ENCODE peak calls at places on chromosomes 11 and 22, in five cellular contexts. U, H, Z, F and A are unnamed samples.

GRCh38 chr11:126723665-126724045 is 276.9 kb downstream of the KIRREL3 start:
- DNase-seq in U (no peak), H (no peak), Z (no peak), F (no peak), A (no peak)

GRCh38 chr22:44625981-44626687 is 75.9 kb upstream of the PRR5 start:
- DNase-seq in U (peak), H (peak), Z (peak), F (peak), A (peak)

GRCh38 chr11:39374963-39375698 is 2084.3 kb downstream of the LRRC4C start:
- DNase-seq in U (no peak), H (peak), Z (peak), F (no peak), A (peak)

GRCh38 chr11:131643171-131643570 is 272.8 kb downstream of the NTM start:
- DNase-seq in U (no peak), H (no peak), Z (no peak), F (no peak), A (no peak)

GRCh38 chr11:94513091-94513490 is 830 bp downstream of the C11orf97 start:
- DNase-seq in U (no peak), H (peak), Z (no peak), F (no peak), A (peak)

GRCh38 chr22:50506611-50507420 is 686 bp downstream of the LMF2 start:
- DNase-seq in U (no peak), H (peak), Z (no peak), F (no peak), A (no peak)

GRCh38 chr11:19525714-19526113 is 186.9 kb upstream of the NAV2 start:
- DNase-seq in U (no peak), H (no peak), Z (no peak), F (no peak), A (no peak)

GRCh38 chr11:119426142-119426541 is 3.2 kb upstream of the THY1 start:
- DNase-seq in U (no peak), H (no peak), Z (no peak), F (no peak), A (no peak)

GRCh38 chr11:50037282-50037681 is 4.6 kb downstream of the OR4C45 start:
- DNase-seq in U (no peak), H (no peak), Z (no peak), F (no peak), A (no peak)

GRCh38 chr11:2807801-2808241 is 77.8 kb downstream of the CDKN1C start:
- DNase-seq in U (peak), H (no peak), Z (no peak), F (no peak), A (no peak)

GRCh38 chr11:44822369-44822768 is 95.6 kb downstream of the TSPAN18 start:
- DNase-seq in U (no peak), H (no peak), Z (no peak), F (no peak), A (no peak)

GRCh38 chr11:132049205-132049604 is 678.8 kb downstream of the NTM start:
- DNase-seq in U (no peak), H (no peak), Z (no peak), F (no peak), A (no peak)

GRCh38 chr11:71484248-71485062 is 31.5 kb downstream of the NADSYN1 start:
- DNase-seq in U (no peak), H (no peak), Z (no peak), F (no peak), A (no peak)

GRCh38 chr11:8011981-8012444 is 24.9 kb downstream of the EIF3F start:
- DNase-seq in U (no peak), H (peak), Z (no peak), F (no peak), A (no peak)

GRCh38 chr11:116193321-116194114 is 579.3 kb downstream of the BUD13 start:
- DNase-seq in U (peak), H (peak), Z (no peak), F (no peak), A (peak)

GRCh38 chr22:49833340-49834007 is 5.8 kb upstream of the BRD1 start:
- DNase-seq in U (no peak), H (peak), Z (peak), F (no peak), A (peak)

GRCh38 chr11:36333897-36334296 is 37.8 kb downstream of the PRR5L start:
- DNase-seq in U (no peak), H (peak), Z (peak), F (no peak), A (no peak)

GRCh38 chr22:29339381-29340235 is 24.1 kb upstream of the RASL10A start:
- DNase-seq in U (no peak), H (peak), Z (no peak), F (no peak), A (peak)

GRCh38 chr11:126317681-126318641 is 14.1 kb downstream of the DCPS start:
- DNase-seq in U (peak), H (peak), Z (no peak), F (peak), A (no peak)

GRCh38 chr11:38867338-38867737 is 2269.3 kb upstream of the RAG2 start:
- DNase-seq in U (no peak), H (no peak), Z (no peak), F (no peak), A (no peak)

GRCh38 chr11:1745701-1746320 is 4.6 kb downstream of the IFITM10 start:
- DNase-seq in U (no peak), H (no peak), Z (no peak), F (no peak), A (no peak)

GRCh38 chr22:33873186-33873585 is 47.1 kb downstream of the LARGE1 start:
- DNase-seq in U (peak), H (no peak), Z (no peak), F (peak), A (no peak)

GRCh38 chr11:9379046-9379445 is 5.4 kb upstream of the IPO7 start:
- DNase-seq in U (no peak), H (no peak), Z (no peak), F (no peak), A (no peak)

GRCh38 chr11:74429205-74429604 is 31.0 kb upstream of the PGM2L1 start:
- DNase-seq in U (no peak), H (no peak), Z (no peak), F (no peak), A (no peak)

GRCh38 chr11:46800177-46800576 is 45.9 kb downstream of the CKAP5 start:
- DNase-seq in U (no peak), H (no peak), Z (no peak), F (no peak), A (no peak)

GRCh38 chr22:19178065-19178658 is 374 bp downstream of the SLC25A1 start:
- DNase-seq in U (peak), H (peak), Z (no peak), F (no peak), A (peak)

GRCh38 chr11:6567371-6567745 is 36.1 kb downstream of the RRP8 start:
- DNase-seq in U (no peak), H (no peak), Z (no peak), F (no peak), A (no peak)

GRCh38 chr11:19938051-19938856 is 222.0 kb downstream of the DBX1 start:
- DNase-seq in U (no peak), H (peak), Z (peak), F (no peak), A (peak)

GRCh38 chr22:19419086-19419463 is 12.5 kb downstream of the HIRA start:
- DNase-seq in U (no peak), H (no peak), Z (no peak), F (no peak), A (no peak)

GRCh38 chr11:107853070-107853469 is 5.5 kb downstream of the SLC35F2 start:
- DNase-seq in U (no peak), H (no peak), Z (no peak), F (no peak), A (no peak)

GRCh38 chr11:44727114-44727372 is 281 bp downstream of the TSPAN18 start:
- DNase-seq in U (no peak), H (no peak), Z (no peak), F (no peak), A (no peak)

GRCh38 chr11:129815596-129816461 is at the start of gene TMEM45B:
- DNase-seq in U (no peak), H (no peak), Z (no peak), F (no peak), A (no peak)

GRCh38 chr22:41969110-41969646 is at the start of gene SEPTIN3:
- DNase-seq in U (no peak), H (no peak), Z (no peak), F (no peak), A (no peak)

GRCh38 chr22:41964106-41964494 is 5.1 kb upstream of the SEPTIN3 start:
- DNase-seq in U (no peak), H (no peak), Z (no peak), F (no peak), A (no peak)

GRCh38 chr22:41968601-41969000 is 642 bp upstream of the SEPTIN3 start:
- DNase-seq in U (no peak), H (no peak), Z (no peak), F (no peak), A (no peak)

GRCh38 chr22:41966225-41966606 is 3.0 kb upstream of the SEPTIN3 start:
- DNase-seq in U (no peak), H (no peak), Z (no peak), F (no peak), A (no peak)

DNA sequence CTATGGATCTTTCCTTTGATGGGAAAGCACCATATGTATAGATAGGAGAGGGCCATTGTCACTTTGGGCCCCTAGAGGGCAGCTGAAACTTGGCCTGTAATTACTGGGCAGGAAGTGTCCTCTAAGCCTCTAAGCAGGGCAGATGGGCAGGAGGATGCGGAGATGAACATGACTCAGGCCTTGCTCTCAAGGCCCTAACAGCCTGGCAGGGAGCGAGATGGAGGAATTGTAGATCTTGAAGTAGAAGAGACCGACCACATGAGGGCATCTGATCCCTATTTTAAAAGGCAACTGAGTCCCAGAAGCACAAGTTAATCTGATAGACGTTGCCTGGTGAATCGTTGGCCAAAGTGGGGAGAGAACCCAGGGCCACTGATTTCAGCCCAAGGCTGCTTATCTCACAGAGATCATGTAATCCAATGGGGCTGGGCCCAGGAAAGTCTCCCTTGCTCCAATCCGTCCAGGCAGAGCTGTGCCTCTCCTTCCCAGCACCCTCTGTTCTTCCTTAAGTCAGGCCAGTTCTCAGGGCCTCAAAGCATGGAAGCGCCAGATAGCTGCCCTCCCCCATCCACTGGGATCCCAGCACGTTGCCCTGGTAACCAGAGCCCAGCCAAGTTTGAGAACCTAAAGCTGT is 2.5 kb upstream of the SEPTIN3 start:
- DNase-seq in U (no peak), H (peak), Z (peak), F (no peak), A (peak)
- TF ChIP-seq CTCF in U (no peak), H (peak), Z (peak), F (no peak), A (peak)

DNA sequence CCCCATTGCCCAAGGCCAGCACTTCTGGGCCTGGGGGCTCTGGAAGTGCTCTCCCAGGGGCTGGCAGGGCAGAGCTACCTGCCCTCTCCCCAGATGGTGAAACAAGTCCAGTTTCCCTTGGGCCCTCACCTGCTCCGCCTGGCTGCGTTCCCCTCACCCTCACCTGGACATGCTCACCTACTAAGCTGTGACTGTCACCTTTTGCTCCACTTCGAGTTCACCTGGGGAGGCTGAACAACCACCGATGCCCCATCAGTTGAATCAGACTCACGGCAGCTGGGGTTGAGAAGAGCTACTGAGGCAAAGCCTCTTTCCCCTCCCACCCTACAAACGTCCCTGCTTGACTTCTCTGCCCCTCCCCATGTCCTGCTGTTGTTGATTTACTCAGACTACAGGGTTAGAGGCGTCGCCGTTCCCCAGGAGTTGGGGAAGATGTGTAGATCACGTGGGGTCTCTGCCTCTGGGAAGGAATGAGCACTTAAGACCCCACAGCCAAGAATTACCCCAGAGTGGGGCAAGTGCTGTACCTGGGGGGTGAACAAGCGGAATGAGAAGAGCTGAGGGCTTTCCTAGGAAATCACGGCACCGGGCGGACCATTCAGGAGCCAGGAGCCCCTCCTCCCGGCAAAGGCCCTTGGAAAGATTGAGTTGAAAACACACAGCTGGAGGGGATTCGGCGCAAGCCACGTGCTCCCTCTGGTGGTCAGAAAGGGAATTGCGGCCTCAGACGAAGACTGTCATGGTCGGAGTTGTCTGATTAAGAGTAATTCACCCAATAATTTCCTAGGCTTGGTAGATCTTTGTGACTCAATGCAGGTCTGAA is 7.1 kb downstream of the FXYD2 start:
- DNase-seq in U (peak), H (peak), Z (peak), F (peak), A (peak)
- H3K27ac ChIP-seq in U (no peak), H (no peak), Z (no peak), F (peak), A (no peak)

GRCh38 chr11:64856382-64857227 is 12.2 kb upstream of the CDC42BPG start:
- DNase-seq in U (no peak), H (peak), Z (peak), F (peak), A (peak)
- TF ChIP-seq CTCF in U (no peak), H (no peak), Z (no peak), F (no peak), A (no peak)

DNA sequence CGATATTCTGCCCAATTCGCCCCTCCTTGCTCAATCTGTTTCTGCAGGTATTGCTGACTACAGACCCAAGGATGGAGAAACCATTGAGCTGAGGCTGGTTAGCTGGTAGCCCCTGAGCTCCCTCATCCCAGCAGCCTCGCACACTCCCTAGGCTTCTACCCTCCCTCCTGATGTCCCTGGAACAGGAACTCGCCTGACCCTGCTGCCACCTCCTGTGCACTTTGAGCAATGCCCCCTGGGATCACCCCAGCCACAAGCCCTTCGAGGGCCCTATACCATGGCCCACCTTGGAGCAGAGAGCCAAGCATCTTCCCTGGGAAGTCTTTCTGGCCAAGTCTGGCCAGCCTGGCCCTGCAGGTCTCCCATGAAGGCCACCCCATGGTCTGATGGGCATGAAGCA is 9.2 kb upstream of the SLC35E4 start:
- DNase-seq in U (no peak), H (no peak), Z (no peak), F (no peak), A (no peak)
- H3K27ac ChIP-seq in U (no peak), H (no peak), Z (no peak), F (no peak), A (no peak)

GRCh38 chr11:35145249-35145648 is 6.3 kb downstream of the CD44 start:
- DNase-seq in U (no peak), H (no peak), Z (no peak), F (no peak), A (no peak)

GRCh38 chr11:35142481-35143207 is 3.7 kb downstream of the CD44 start:
- DNase-seq in U (no peak), H (peak), Z (no peak), F (no peak), A (peak)

GRCh38 chr11:35144811-35145210 is 5.8 kb downstream of the CD44 start:
- DNase-seq in U (no peak), H (no peak), Z (no peak), F (no peak), A (no peak)

GRCh38 chr11:35143509-35144102 is 4.6 kb downstream of the CD44 start:
- DNase-seq in U (no peak), H (peak), Z (no peak), F (no peak), A (no peak)

DNA sequence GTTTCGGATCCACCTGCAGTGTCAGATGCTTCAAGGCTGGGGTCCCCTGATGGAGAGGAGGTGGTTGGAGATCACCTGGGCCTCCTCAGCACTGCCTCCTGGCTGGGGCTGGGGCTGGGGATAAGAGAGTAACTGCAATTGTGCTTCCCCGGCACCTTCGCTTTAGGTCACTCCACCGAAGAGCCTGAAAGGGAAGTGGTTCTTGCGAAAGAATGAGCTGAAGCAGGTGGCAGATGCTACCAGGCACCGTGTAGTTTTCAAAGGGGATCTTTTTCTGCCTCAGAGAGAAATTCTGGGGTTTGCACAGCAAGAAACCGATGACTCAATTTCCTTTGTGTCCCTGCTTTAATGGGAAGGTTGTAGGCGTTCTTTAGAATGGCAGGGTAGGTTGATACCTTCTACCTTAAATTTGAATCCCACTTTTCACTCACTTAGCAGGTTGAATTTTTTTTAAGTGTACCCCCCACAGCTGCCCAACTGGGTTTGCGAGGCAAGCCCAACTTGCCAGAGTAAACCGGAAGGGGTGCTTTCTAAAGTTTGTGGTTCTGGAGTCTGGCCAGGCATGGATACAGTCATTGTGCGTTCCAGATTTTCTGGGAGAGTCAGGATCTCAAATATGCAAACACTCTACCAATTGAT is 5.3 kb downstream of the CD44 start:
- DNase-seq in U (no peak), H (peak), Z (no peak), F (no peak), A (peak)
- TF ChIP-seq CTCF in U (no peak), H (no peak), Z (no peak), F (no peak), A (no peak)

DNA sequence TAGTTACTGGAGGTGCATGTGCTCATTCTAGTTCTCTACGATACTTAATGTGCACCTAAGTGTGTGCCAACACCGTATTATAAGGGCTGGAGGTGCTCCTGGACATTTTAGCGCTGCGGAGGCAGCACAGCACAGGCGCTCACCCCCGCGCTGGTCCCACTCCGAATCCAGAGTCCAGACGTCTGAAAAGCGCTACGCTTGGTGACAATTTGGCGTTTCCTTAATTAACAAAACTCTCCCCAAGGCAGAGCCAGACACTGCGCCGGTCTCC is 1.3 kb downstream of the WT1 start:
- DNase-seq in U (no peak), H (no peak), Z (no peak), F (no peak), A (no peak)
- H3K27ac ChIP-seq in U (peak), H (no peak), Z (no peak), F (peak), A (no peak)

GRCh38 chr11:80515097-80515496 is 1074.3 kb upstream of the TENM4 start:
- DNase-seq in U (no peak), H (no peak), Z (no peak), F (no peak), A (no peak)
- TF ChIP-seq CTCF in U (no peak), H (no peak), Z (no peak), F (no peak), A (no peak)